ENCODE peak calls at places on chromosomes 7 and 10, in seven cellular contexts. D is trophoblast cell, J is H9, S is neuronal stem cell, V is IMR-90, R is H1, I is mesenchymal stem cell. Y is an unnamed sample.

GRCh38 chr7:75888464-75889222 is 9.8 kb downstream of the RHBDD2 start:
- DNase-seq in D (no peak), J (no peak), S (no peak), V (no peak), R (no peak), I (no peak), Y (no peak)

GRCh38 chr10:57288754-57289153 is 927.7 kb upstream of the ZWINT start:
- DNase-seq in D (no peak), J (no peak), S (no peak), V (no peak), R (no peak), I (no peak), Y (no peak)

GRCh38 chr10:68046642-68047041 is 28.4 kb downstream of the HERC4 start:
- DNase-seq in D (no peak), J (no peak), S (no peak), V (no peak), R (no peak), I (no peak), Y (no peak)

GRCh38 chr7:69342154-69342884 is 256.0 kb upstream of the AUTS2 start:
- DNase-seq in D (peak; percentile 81), J (no peak), S (no peak), V (no peak), R (no peak), I (no peak), Y (no peak)

GRCh38 chr7:128168667-128169210 is 72.3 kb upstream of the LEP start:
- DNase-seq in D (peak; percentile 47), J (peak; percentile 88), S (peak; percentile 86), V (no peak), R (peak; percentile 51), I (peak; percentile 22), Y (peak; percentile 89)

GRCh38 chr7:74483402-74484336 is 30.0 kb downstream of the GTF2IRD1 start:
- DNase-seq in D (no peak), J (no peak), S (no peak), V (peak; percentile 67), R (no peak), I (peak; percentile 28), Y (no peak)

GRCh38 chr7:77258014-77258413 is 58.4 kb upstream of the FGL2 start:
- DNase-seq in D (no peak), J (no peak), S (no peak), V (peak; percentile 78), R (no peak), I (peak; percentile 47), Y (no peak)

GRCh38 chr10:110843031-110843430 is 28.7 kb upstream of the PDCD4 start:
- DNase-seq in D (no peak), J (no peak), S (no peak), V (no peak), R (no peak), I (no peak), Y (no peak)

GRCh38 chr7:92850506-92850905 is 14.1 kb upstream of the CDK6 start:
- DNase-seq in D (no peak), J (no peak), S (no peak), V (no peak), R (no peak), I (no peak), Y (no peak)

GRCh38 chr10:74855027-74855426 is 28.6 kb downstream of the KAT6B start:
- DNase-seq in D (no peak), J (no peak), S (no peak), V (no peak), R (no peak), I (peak; percentile 25), Y (peak; percentile 58)

GRCh38 chr10:74854610-74855009 is 28.2 kb downstream of the KAT6B start:
- DNase-seq in D (no peak), J (no peak), S (no peak), V (no peak), R (no peak), I (peak; percentile 16), Y (peak; percentile 19)

GRCh38 chr10:74851834-74852233 is 25.4 kb downstream of the KAT6B start:
- DNase-seq in D (no peak), J (no peak), S (no peak), V (no peak), R (no peak), I (no peak), Y (no peak)

GRCh38 chr10:74855439-74855838 is 29.0 kb downstream of the KAT6B start:
- DNase-seq in D (no peak), J (no peak), S (no peak), V (no peak), R (no peak), I (no peak), Y (no peak)

DNA sequence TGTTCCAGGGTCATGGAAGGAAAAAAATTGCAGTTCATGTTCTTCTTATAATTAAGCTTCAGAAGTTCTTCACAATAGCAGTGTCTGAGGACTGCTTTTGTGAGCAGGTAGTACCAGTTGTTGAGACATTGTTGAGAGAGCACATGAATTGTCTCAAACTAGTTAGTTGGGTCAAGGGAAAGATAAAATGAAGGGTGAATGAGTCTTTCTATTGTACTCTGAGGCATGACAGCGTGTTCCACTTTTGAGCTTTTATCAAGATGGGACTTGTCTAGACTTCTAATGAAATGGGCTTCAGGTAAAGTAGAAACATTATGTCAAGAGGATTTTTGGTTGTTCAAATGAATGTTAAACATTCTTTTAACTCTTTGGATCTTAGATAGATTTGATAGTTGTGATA is 26.0 kb downstream of the KAT6B start:
- DNase-seq in D (peak; percentile 67), J (no peak), S (no peak), V (no peak), R (no peak), I (no peak), Y (no peak)
- H3K4ac ChIP-seq in D (no peak overlapping the region), J (no peak overlapping the region), S (no peak overlapping the region), V (no peak overlapping the region), R (no peak overlapping the region), I (no peak overlapping the region), Y (no peak overlapping the region)

GRCh38 chr10:60919551-60919950 is 24.4 kb downstream of the RHOBTB1 start:
- DNase-seq in D (no peak), J (no peak), S (no peak), V (no peak), R (no peak), I (no peak), Y (no peak)
- H3K23ac ChIP-seq in D (no peak overlapping the region), J (no peak overlapping the region), S (no peak overlapping the region), V (no peak overlapping the region), R (no peak overlapping the region), I (no peak overlapping the region), Y (no peak overlapping the region)

GRCh38 chr7:42460948-42461347 is 223.9 kb upstream of the GLI3 start:
- DNase-seq in D (no peak), J (no peak), S (no peak), V (no peak), R (no peak), I (no peak), Y (no peak)
- H3K4ac ChIP-seq in D (no peak overlapping the region), J (no peak overlapping the region), S (no peak overlapping the region), V (no peak overlapping the region), R (no peak overlapping the region), I (no peak overlapping the region), Y (no peak overlapping the region)

GRCh38 chr7:104130726-104131125 is 77.1 kb downstream of the ORC5 start:
- DNase-seq in D (no peak), J (no peak), S (no peak), V (no peak), R (no peak), I (no peak), Y (no peak)
- H3K23ac ChIP-seq in D (no peak overlapping the region), J (no peak overlapping the region), S (no peak overlapping the region), V (no peak overlapping the region), R (no peak overlapping the region), I (no peak overlapping the region), Y (no peak overlapping the region)

GRCh38 chr10:121267236-121268003 is 330.8 kb downstream of the FGFR2 start:
- DNase-seq in D (no peak), J (no peak), S (no peak), V (no peak), R (no peak), I (no peak), Y (no peak)
- H3K4ac ChIP-seq in D (no peak overlapping the region), J (no peak overlapping the region), S (no peak overlapping the region), V (no peak overlapping the region), R (no peak overlapping the region), I (no peak overlapping the region), Y (no peak overlapping the region)

GRCh38 chr10:91597397-91597881 is 35.4 kb downstream of the PPP1R3C start:
- DNase-seq in D (peak; percentile 54), J (no peak), S (no peak), V (peak; percentile 31), R (no peak), I (peak; percentile 66), Y (no peak)
- H3K23ac ChIP-seq in D (no peak overlapping the region), J (no peak overlapping the region), S (no peak overlapping the region), V (peak overlapping the region; percentile 65), R (no peak overlapping the region), I (no peak overlapping the region), Y (no peak overlapping the region)

GRCh38 chr10:132515811-132516726 is 21.5 kb upstream of the INPP5A start:
- DNase-seq in D (no peak), J (peak; percentile 24), S (no peak), V (no peak), R (no peak), I (no peak), Y (no peak)
- H3K4ac ChIP-seq in D (no peak overlapping the region), J (no peak overlapping the region), S (no peak overlapping the region), V (peak overlapping the region; percentile 91), R (peak overlapping the region; percentile 96), I (peak overlapping the region; percentile 76), Y (no peak overlapping the region)

GRCh38 chr10:106563384-106563783 is 601.1 kb downstream of the SORCS1 start:
- DNase-seq in D (no peak), J (no peak), S (no peak), V (no peak), R (no peak), I (no peak), Y (no peak)
- H3K23ac ChIP-seq in D (no peak overlapping the region), J (no peak overlapping the region), S (no peak overlapping the region), V (no peak overlapping the region), R (no peak overlapping the region), I (no peak overlapping the region), Y (no peak overlapping the region)

DNA sequence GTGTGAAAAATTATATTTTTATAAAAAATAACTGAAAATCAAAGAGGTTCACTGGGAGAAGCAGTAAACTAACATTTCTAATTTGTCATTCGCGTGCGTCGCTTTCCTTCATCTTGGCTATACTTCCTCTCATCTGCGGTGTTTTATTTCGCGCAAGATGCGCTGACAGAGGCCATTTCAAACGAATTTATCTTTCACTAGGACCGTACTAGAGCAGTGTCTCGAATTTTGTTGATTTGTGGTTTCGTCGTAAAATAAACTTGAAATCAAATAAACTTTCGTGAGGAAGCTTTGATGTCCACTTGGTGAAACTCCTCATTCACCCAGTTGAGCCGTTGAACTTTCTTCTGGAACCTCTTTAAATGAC is 163.7 kb upstream of the PPP1R3A start:
- DNase-seq in D (no peak), J (no peak), S (no peak), V (no peak), R (no peak), I (no peak), Y (no peak)
- H3K4ac ChIP-seq in D (no peak overlapping the region), J (no peak overlapping the region), S (no peak overlapping the region), V (no peak overlapping the region), R (no peak overlapping the region), I (no peak overlapping the region), Y (no peak overlapping the region)

Y was measured in mesendoderm.